ENCODE peak calls at places on chromosomes 16 and 17, in eight cellular contexts. M, R, O, L, S, F, V and D are unnamed samples.

GRCh38 chr17:27751166-27751565 is 49.2 kb downstream of the NOS2 start:
- DNase-seq in M (no peak), R (no peak), O (no peak), L (peak), S (no peak), F (no peak), V (no peak), D (no peak)

GRCh38 chr16:13049688-13050087 is 148.3 kb downstream of the SHISA9 start:
- DNase-seq in M (no peak), R (no peak), O (no peak), L (no peak), S (no peak), F (no peak), V (no peak), D (no peak)

GRCh38 chr16:75264999-75265910 is 13.8 kb upstream of the BCAR1 start:
- DNase-seq in M (no peak), R (no peak), O (peak), L (no peak), S (no peak), F (peak), V (peak), D (peak)

GRCh38 chr16:49061315-49061714 is 220.3 kb downstream of the CBLN1 start:
- DNase-seq in M (no peak), R (no peak), O (no peak), L (no peak), S (peak), F (no peak), V (no peak), D (no peak)

GRCh38 chr17:82662711-82663261 is 14.5 kb upstream of the WDR45B start:
- DNase-seq in M (no peak), R (no peak), O (no peak), L (no peak), S (no peak), F (no peak), V (no peak), D (no peak)

GRCh38 chr17:76268015-76268749 is 3.0 kb downstream of the UBALD2 start:
- DNase-seq in M (peak), R (no peak), O (peak), L (no peak), S (peak), F (no peak), V (no peak), D (peak)

GRCh38 chr16:19879241-19879792 is 5.3 kb downstream of the GPRC5B start:
- DNase-seq in M (no peak), R (peak), O (peak), L (peak), S (no peak), F (peak), V (peak), D (no peak)

GRCh38 chr16:20683812-20684211 is 13.7 kb downstream of the ACSM1 start:
- DNase-seq in M (no peak), R (no peak), O (no peak), L (no peak), S (no peak), F (no peak), V (no peak), D (no peak)

GRCh38 chr17:11742891-11743290 is 144.6 kb downstream of the DNAH9 start:
- DNase-seq in M (no peak), R (peak), O (no peak), L (peak), S (no peak), F (no peak), V (no peak), D (no peak)
- TF ChIP-seq CTCF in M (no peak), R (no peak), O (no peak), L (peak), S (no peak), F (no peak), V (no peak), D (no peak)

DNA sequence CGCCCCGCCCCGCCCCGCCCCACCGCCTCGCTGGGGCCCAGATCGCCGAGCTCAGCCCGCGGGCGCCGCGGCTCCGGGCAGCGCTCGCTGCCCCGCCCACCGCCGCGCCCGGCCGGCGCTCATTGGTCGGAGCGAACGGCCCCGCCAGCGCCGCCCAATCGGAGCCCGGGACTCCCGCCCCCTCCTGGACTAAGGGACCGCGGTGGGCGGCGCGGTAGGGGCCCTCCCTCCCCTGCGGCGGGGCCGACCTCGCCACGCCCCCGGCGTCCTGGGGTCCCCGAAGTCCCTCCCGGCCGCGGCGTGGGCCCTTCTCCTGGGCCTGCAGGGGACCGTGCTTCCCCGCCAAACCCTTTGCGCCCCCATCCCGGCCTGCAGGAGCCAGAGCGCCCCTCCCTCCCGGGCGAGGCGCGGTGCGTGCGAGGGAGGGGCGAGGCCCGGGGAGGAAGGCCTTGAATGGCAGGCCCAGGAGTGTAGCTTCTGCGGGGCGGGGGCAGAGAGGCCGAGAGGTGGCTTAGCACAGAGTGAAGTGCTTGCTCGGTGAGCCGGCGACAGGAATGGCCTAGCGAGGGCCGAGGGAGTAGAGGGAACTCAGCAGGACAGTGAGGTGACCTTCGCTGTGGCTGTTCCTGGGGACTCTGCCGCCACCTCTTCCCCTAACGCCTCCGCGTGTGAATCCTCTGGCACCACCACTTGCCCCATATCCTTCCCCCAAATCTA is at the start of gene CAMKK1:
- DNase-seq in M (peak), R (peak), O (peak), L (peak), S (peak), F (peak), V (peak), D (peak)
- TF ChIP-seq CTCF in M (no peak), R (no peak), O (peak), L (no peak), S (peak), F (no peak), V (no peak), D (no peak)

DNA sequence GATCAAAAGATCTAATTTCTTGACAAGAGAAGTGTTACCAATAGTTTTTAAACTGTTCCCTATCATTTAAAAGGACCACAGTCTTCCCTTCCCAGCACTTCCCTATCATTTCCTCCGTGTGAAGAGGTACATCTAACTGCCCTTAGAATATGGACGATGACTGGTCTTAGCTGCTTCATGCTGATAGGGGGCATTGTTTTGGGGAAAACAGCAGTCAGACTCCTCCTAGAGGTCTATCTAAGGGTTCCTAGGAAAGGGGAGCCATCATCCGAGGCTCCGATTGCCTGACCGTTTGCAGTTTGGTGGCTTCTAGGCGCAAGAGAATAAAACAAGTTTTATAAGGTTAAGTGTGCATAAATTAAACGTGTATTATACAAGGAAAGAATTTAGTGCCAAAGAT is 7.1 kb downstream of the FZD2 start:
- DNase-seq in M (no peak), R (no peak), O (no peak), L (no peak), S (no peak), F (no peak), V (no peak), D (no peak)
- TF ChIP-seq CTCF in M (no peak), R (no peak), O (no peak), L (peak), S (no peak), F (no peak), V (no peak), D (no peak)

DNA sequence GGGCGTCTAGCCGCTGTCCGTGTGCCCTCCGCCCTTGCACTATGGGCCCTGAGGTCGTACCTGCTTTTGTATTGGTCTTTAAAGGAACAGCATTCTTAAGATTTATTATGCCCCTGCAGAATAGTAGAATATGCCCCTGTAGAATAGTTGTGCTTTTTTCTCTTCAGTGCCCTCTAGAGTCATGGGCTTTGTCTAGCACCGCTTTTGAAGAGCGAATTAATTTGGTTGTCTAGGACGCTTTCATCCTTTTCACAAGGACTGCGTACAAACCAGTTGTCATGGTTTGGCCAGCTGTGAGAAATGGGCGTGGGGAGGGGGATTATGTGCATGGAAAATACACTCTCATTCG is 615 bp downstream of the CEP95 start:
- DNase-seq in M (no peak), R (peak), O (peak), L (peak), S (no peak), F (peak), V (no peak), D (no peak)
- TF ChIP-seq CTCF in M (peak), R (peak), O (peak), L (peak), S (peak), F (peak), V (no peak), D (no peak)

DNA sequence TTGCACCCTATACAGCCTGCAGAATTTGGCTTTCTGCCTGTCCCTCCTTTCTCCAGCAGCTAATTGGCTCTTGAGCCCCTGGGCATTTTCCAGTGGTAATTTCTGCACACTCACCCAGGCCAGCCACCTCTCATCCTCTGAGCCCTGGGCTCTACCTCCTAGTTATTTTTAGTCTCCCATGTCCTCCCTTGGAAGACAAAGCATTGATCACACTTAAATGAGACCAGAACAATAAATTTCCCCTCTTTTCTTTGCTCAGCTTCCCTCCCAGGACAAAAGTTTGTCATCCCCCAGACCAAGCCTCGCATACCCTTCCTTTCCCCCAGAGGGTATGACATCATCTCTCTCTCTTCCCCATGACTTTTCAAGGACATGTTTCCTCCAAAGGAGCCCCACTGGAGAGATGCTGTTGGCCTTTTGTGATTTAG is 38.1 kb downstream of the C17orf75 start:
- DNase-seq in M (no peak), R (peak), O (no peak), L (no peak), S (no peak), F (peak), V (no peak), D (no peak)
- TF ChIP-seq CTCF in M (no peak), R (no peak), O (no peak), L (no peak), S (no peak), F (no peak), V (no peak), D (no peak)

GRCh38 chr16:24332178-24332577 is 76.0 kb downstream of the CACNG3 start:
- DNase-seq in M (no peak), R (no peak), O (no peak), L (no peak), S (no peak), F (no peak), V (no peak), D (no peak)

GRCh38 chr16:24332695-24333094 is 76.6 kb downstream of the CACNG3 start:
- DNase-seq in M (no peak), R (no peak), O (no peak), L (no peak), S (no peak), F (no peak), V (no peak), D (no peak)

GRCh38 chr16:24328835-24329418 is 72.8 kb downstream of the CACNG3 start:
- DNase-seq in M (no peak), R (no peak), O (no peak), L (no peak), S (no peak), F (no peak), V (no peak), D (no peak)
- TF ChIP-seq CTCF in M (no peak), R (no peak), O (no peak), L (no peak), S (no peak), F (no peak), V (no peak), D (no peak)

GRCh38 chr17:42163113-42163512 is 8.3 kb upstream of the RAB5C start:
- DNase-seq in M (no peak), R (no peak), O (no peak), L (peak), S (no peak), F (peak), V (no peak), D (no peak)
- TF ChIP-seq CTCF in M (no peak), R (peak), O (no peak), L (peak), S (no peak), F (peak), V (peak), D (no peak)